ENCODE peak calls at places on chromosomes 5 and 9, in five cellular contexts. Z, Q, X, T and H are unnamed samples.

GRCh38 chr9:98191615-98192502 is 578 bp downstream of the CORO2A start:
- DNase-seq in Z (peak), Q (no peak), X (peak), T (no peak), H (peak)

GRCh38 chr5:148474025-148474511 is 90.3 kb downstream of the FBXO38 start:
- DNase-seq in Z (no peak), Q (no peak), X (peak), T (no peak), H (no peak)

GRCh38 chr5:133041910-133042309 is 9.9 kb upstream of the HSPA4 start:
- DNase-seq in Z (no peak), Q (no peak), X (no peak), T (no peak), H (no peak)

GRCh38 chr5:170114271-170114670 is 8.6 kb downstream of the FOXI1 start:
- DNase-seq in Z (no peak), Q (no peak), X (no peak), T (no peak), H (no peak)

GRCh38 chr9:136551401-136552116 is 5.7 kb upstream of the NOTCH1 start:
- DNase-seq in Z (no peak), Q (no peak), X (peak), T (no peak), H (peak)

GRCh38 chr9:124254261-124254682 is 3.5 kb upstream of the NEK6 start:
- DNase-seq in Z (no peak), Q (no peak), X (no peak), T (peak), H (no peak)

GRCh38 chr5:39194466-39195136 is 24.8 kb downstream of the FYB1 start:
- DNase-seq in Z (no peak), Q (peak), X (peak), T (no peak), H (peak)

GRCh38 chr5:43572357-43572756 is 15.5 kb upstream of the PAIP1 start:
- DNase-seq in Z (no peak), Q (no peak), X (no peak), T (no peak), H (no peak)

GRCh38 chr5:86997501-86997900 is 270.2 kb upstream of the RASA1 start:
- DNase-seq in Z (no peak), Q (no peak), X (no peak), T (no peak), H (no peak)

GRCh38 chr9:125608488-125609224 is 98.4 kb downstream of the MAPKAP1 start:
- DNase-seq in Z (peak), Q (no peak), X (no peak), T (no peak), H (no peak)

GRCh38 chr9:87844471-87844870 is 38.2 kb upstream of the SPATA31E1 start:
- DNase-seq in Z (no peak), Q (no peak), X (no peak), T (no peak), H (no peak)

GRCh38 chr5:181234116-181234454 is 9.6 kb downstream of the RACK1 start:
- DNase-seq in Z (peak), Q (no peak), X (no peak), T (no peak), H (no peak)

GRCh38 chr5:159178978-159179377 is 30.4 kb downstream of the RNF145 start:
- DNase-seq in Z (no peak), Q (peak), X (peak), T (peak), H (no peak)

GRCh38 chr9:113918697-113919390 is 42.7 kb downstream of the ZNF618 start:
- DNase-seq in Z (no peak), Q (no peak), X (no peak), T (no peak), H (no peak)

GRCh38 chr9:136760424-136760823 is 2.4 kb upstream of the LCN8 start:
- DNase-seq in Z (no peak), Q (no peak), X (no peak), T (no peak), H (no peak)

GRCh38 chr9:90141723-90142122 is 500.9 kb downstream of the DIRAS2 start:
- DNase-seq in Z (peak), Q (peak), X (no peak), T (no peak), H (no peak)

GRCh38 chr5:5633579-5633978 is 211.1 kb downstream of the ICE1 start:
- DNase-seq in Z (no peak), Q (no peak), X (no peak), T (no peak), H (no peak)

GRCh38 chr5:5643481-5643880 is 221.0 kb downstream of the ICE1 start:
- DNase-seq in Z (no peak), Q (no peak), X (no peak), T (no peak), H (no peak)

GRCh38 chr5:5637163-5637562 is 214.7 kb downstream of the ICE1 start:
- DNase-seq in Z (peak), Q (no peak), X (no peak), T (no peak), H (no peak)

GRCh38 chr5:5634817-5635216 is 212.3 kb downstream of the ICE1 start:
- DNase-seq in Z (no peak), Q (no peak), X (no peak), T (no peak), H (no peak)

GRCh38 chr5:5638193-5638592 is 215.7 kb downstream of the ICE1 start:
- DNase-seq in Z (peak), Q (no peak), X (no peak), T (no peak), H (no peak)
- TF ChIP-seq POLR2AphosphoS5 in Z (no peak), Q (no peak), X (no peak), T (no peak), H (no peak)

GRCh38 chr9:13070612-13071595 is 208.6 kb downstream of the MPDZ start:
- DNase-seq in Z (no peak), Q (no peak), X (no peak), T (no peak), H (no peak)
- TF ChIP-seq GABPA in Z (no peak), Q (no peak), X (no peak), T (no peak), H (no peak)

GRCh38 chr9:120852240-120853018 is 9.7 kb upstream of the PSMD5 start:
- DNase-seq in Z (no peak), Q (no peak), X (no peak), T (no peak), H (no peak)
- TF ChIP-seq REST in Z (no peak), Q (no peak), X (no peak), T (no peak), H (no peak)

GRCh38 chr9:14095272-14095671 is 218.7 kb downstream of the NFIB start:
- DNase-seq in Z (no peak), Q (no peak), X (no peak), T (no peak), H (no peak)

GRCh38 chr9:14097666-14098065 is 216.3 kb downstream of the NFIB start:
- DNase-seq in Z (no peak), Q (no peak), X (no peak), T (no peak), H (no peak)

GRCh38 chr9:14098102-14098501 is 215.8 kb downstream of the NFIB start:
- DNase-seq in Z (no peak), Q (no peak), X (no peak), T (no peak), H (no peak)

GRCh38 chr9:14096182-14096922 is 217.6 kb downstream of the NFIB start:
- DNase-seq in Z (peak), Q (no peak), X (no peak), T (no peak), H (no peak)

GRCh38 chr9:14097215-14097614 is 216.7 kb downstream of the NFIB start:
- DNase-seq in Z (peak), Q (no peak), X (no peak), T (no peak), H (no peak)
- TF ChIP-seq POLR2AphosphoS5 in Z (no peak), Q (no peak), X (no peak), T (no peak), H (no peak)

DNA sequence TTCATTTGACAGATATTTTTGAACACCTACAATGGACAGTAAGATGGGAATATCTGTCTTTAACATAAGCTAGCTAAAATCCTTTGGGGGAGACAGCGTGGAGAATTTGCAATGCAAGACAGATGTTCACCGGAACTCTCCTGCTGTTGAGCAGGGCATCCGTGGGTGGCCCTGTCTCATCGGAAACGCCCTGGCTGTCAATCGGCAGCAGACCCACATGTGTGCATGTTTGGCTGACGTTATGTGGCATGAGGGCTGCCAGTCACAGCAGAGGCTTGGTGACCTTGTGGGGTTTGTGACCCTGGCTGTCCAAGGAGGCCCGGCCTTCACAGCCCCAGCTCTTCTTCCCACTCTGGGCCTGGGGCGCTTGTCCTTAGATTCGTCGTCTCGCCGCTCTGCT is 129.7 kb upstream of the OTULINL start:
- DNase-seq in Z (no peak), Q (no peak), X (no peak), T (no peak), H (no peak)
- TF ChIP-seq GABPA in Z (no peak), Q (no peak), X (no peak), T (no peak), H (no peak)